ENCODE peak calls at places on chromosomes 16 and 17, in five cellular contexts. F is lung, M is HT-29, Z is cardiac fibroblast, G is HTR-8/SVneo. Y is an unnamed sample.

GRCh38 chr17:50096758-50097157 is 1.6 kb downstream of the PDK2 start:
- DNase-seq in Z (no peak), M (no peak), F (no peak), G (no peak), Y (no peak)

GRCh38 chr17:41061969-41062368 is 2.1 kb upstream of the KRTAP2-3 start:
- DNase-seq in Z (peak), M (no peak), F (no peak), G (peak), Y (no peak)

GRCh38 chr17:75514299-75515228 is 773 bp downstream of the CASKIN2 start:
- DNase-seq in F (peak), G (no peak), M (peak), Z (no peak), Y (peak)

GRCh38 chr16:14301150-14302030 is 230.3 kb downstream of the MRTFB start:
- DNase-seq in M (peak), Z (no peak), G (no peak), F (no peak), Y (peak)

GRCh38 chr16:56600398-56600999 is 7.9 kb upstream of the MT2A start:
- DNase-seq in Z (peak), F (no peak), G (peak), M (peak), Y (peak)

GRCh38 chr16:14365200-14365851 is 264.7 kb downstream of the PARN start:
- DNase-seq in F (no peak), M (no peak), Z (no peak), G (no peak), Y (no peak)

GRCh38 chr17:40596261-40596919 is 31.1 kb upstream of the CCR7 start:
- DNase-seq in Z (no peak), F (no peak), M (peak), G (no peak), Y (no peak)

GRCh38 chr17:78416791-78417530 is 38.5 kb downstream of the PGS1 start:
- DNase-seq in F (peak), G (no peak), M (no peak), Z (peak), Y (peak)

GRCh38 chr17:82370471-82371332 is 863 bp upstream of the UTS2R start:
- DNase-seq in Z (no peak), G (no peak), F (no peak), M (no peak), Y (no peak)

GRCh38 chr16:10949424-10949970 is 5.1 kb downstream of the CLEC16A start:
- DNase-seq in G (no peak), M (no peak), F (no peak), Z (peak), Y (no peak)

GRCh38 chr17:12928736-12929135 is 89.1 kb downstream of the ELAC2 start:
- DNase-seq in M (peak), G (peak), Z (no peak), F (no peak), Y (no peak)

GRCh38 chr17:79791354-79792123 is 5.3 kb downstream of the CBX8 start:
- DNase-seq in G (no peak), Z (no peak), F (no peak), M (no peak), Y (no peak)

GRCh38 chr16:84475643-84476240 is 28.7 kb downstream of the MEAK7 start:
- DNase-seq in M (no peak), F (no peak), G (no peak), Z (no peak), Y (no peak)

GRCh38 chr17:55264273-55264639 is 504 bp upstream of the HLF start:
- DNase-seq in Z (no peak), G (no peak), F (no peak), M (no peak), Y (no peak)

GRCh38 chr17:48055531-48056245 is 7.5 kb downstream of the NFE2L1 start:
- DNase-seq in F (no peak), M (no peak), G (no peak), Z (peak), Y (peak)

GRCh38 chr16:6016530-6017184 is 919.1 kb upstream of the EEF2KMT start:
- DNase-seq in Z (no peak), G (peak), F (no peak), M (peak), Y (peak)

GRCh38 chr16:69307856-69308255 is 3.3 kb upstream of the VPS4A start:
- DNase-seq in M (no peak), Z (no peak), G (no peak), F (no peak), Y (no peak)

GRCh38 chr17:82664276-82664575 is 16.0 kb upstream of the WDR45B start:
- DNase-seq in M (no peak), F (no peak), G (no peak), Z (no peak), Y (no peak)

GRCh38 chr17:53032861-53033271 is 789.9 kb upstream of the KIF2B start:
- DNase-seq in Z (peak), M (peak), F (no peak), G (no peak), Y (peak)

GRCh38 chr17:37239690-37240344 is 136.0 kb upstream of the C17orf78 start:
- DNase-seq in G (peak), M (peak), F (no peak), Z (peak), Y (peak)

GRCh38 chr17:27479838-27480237 is 23.6 kb downstream of the KSR1 start:
- DNase-seq in G (no peak), F (no peak), M (no peak), Z (no peak), Y (no peak)

GRCh38 chr17:78396436-78397335 is 18.2 kb downstream of the PGS1 start:
- DNase-seq in M (no peak), G (no peak), Z (peak), F (peak), Y (no peak)

GRCh38 chr17:40936437-40936971 is 942 bp downstream of the KRT23 start:
- DNase-seq in M (peak), G (no peak), F (no peak), Z (no peak), Y (peak)

GRCh38 chr17:73770115-73770848 is 126.0 kb upstream of the SDK2 start:
- DNase-seq in F (peak), Z (peak), M (no peak), G (peak), Y (peak)

GRCh38 chr17:7956208-7956965 is 24.4 kb downstream of the CNTROB start:
- DNase-seq in F (peak), G (no peak), M (no peak), Z (peak), Y (peak)

GRCh38 chr17:64259922-64260321 is 3.1 kb downstream of the TEX2 start:
- DNase-seq in G (no peak), M (no peak), Z (peak), F (no peak), Y (peak)

GRCh38 chr16:57873218-57873617 is 70.9 kb upstream of the KIFC3 start:
- DNase-seq in M (no peak), Z (no peak), F (no peak), G (no peak), Y (no peak)

GRCh38 chr17:49616546-49617205 is 41.0 kb downstream of the NXPH3 start:
- DNase-seq in M (no peak), G (no peak), Z (peak), F (peak), Y (no peak)

GRCh38 chr17:38706625-38707298 is 1.7 kb downstream of the MLLT6 start:
- DNase-seq in G (no peak), F (no peak), M (peak), Z (peak), Y (peak)

GRCh38 chr16:47565454-47565853 is 104.3 kb downstream of the PHKB start:
- DNase-seq in F (peak), M (no peak), G (peak), Z (peak), Y (no peak)

GRCh38 chr16:58127033-58127556 is 2.1 kb downstream of the CFAP20 start:
- DNase-seq in F (no peak), Z (peak), M (peak), G (no peak), Y (no peak)

GRCh38 chr16:72832640-72833039 is 215.3 kb downstream of the ZFHX3 start:
- DNase-seq in G (peak), Z (peak), F (peak), M (peak), Y (peak)

GRCh38 chr16:24683847-24684493 is 45.5 kb upstream of the TNRC6A start:
- DNase-seq in Z (no peak), F (no peak), M (no peak), G (no peak), Y (no peak)